ENCODE peak calls at places on chromosomes 3 and 15, in five cellular contexts. O is brain microvascular endothelial cell; X is NCI-H2081; K is activated CD8-positive, alpha-beta memory T cell treated with anti-CD3 and anti-CD28 coated beads for 24 hours; Y is stimulated activated CD4-positive, alpha-beta T cell treated with anti-CD3 and anti-CD28 coated beads, Interleukin-4, amount 100 ng/mL, for 24 hours. R is an unnamed sample.
A peak's percentile ranks its signal among the peaks of the same experiment; 100 is the strongest.

GRCh38 chr3:33687406-33688010 is 30.5 kb downstream of the CLASP2 start:
- DNase-seq in O (peak; percentile 50), X (no peak), K (no peak), Y (no peak), R (no peak)

GRCh38 chr3:87145553-87145952 is 81.6 kb upstream of the CHMP2B start:
- DNase-seq in O (no peak), X (no peak), K (no peak), Y (no peak), R (no peak)

GRCh38 chr15:49415171-49415570 is 7.9 kb upstream of the FGF7 start:
- DNase-seq in O (no peak), X (no peak), K (no peak), Y (no peak), R (no peak)

GRCh38 chr3:129006864-129007263 is 5.8 kb downstream of the EFCC1 start:
- DNase-seq in O (no peak), X (no peak), K (no peak), Y (no peak), R (no peak)

GRCh38 chr3:36678216-36679013 is 85.9 kb downstream of the DCLK3 start:
- DNase-seq in O (peak; percentile 71), X (no peak), K (no peak), Y (no peak), R (no peak)

GRCh38 chr3:186095584-186096061 is 13.3 kb downstream of the ETV5 start:
- DNase-seq in O (no peak), X (no peak), K (no peak), Y (no peak), R (no peak)

GRCh38 chr3:31544634-31545033 is 11.9 kb downstream of the STT3B start:
- DNase-seq in O (no peak), X (no peak), K (no peak), Y (no peak), R (no peak)

GRCh38 chr15:43795997-43796396 is 3.9 kb downstream of the SERF2 start:
- DNase-seq in O (no peak), X (no peak), K (no peak), Y (no peak), R (no peak)

GRCh38 chr15:88537591-88538317 is 8.7 kb downstream of the DET1 start:
- DNase-seq in O (no peak), X (no peak), K (no peak), Y (no peak), R (no peak)

GRCh38 chr3:103052236-103052830 is 617.5 kb downstream of the ZPLD1 start:
- DNase-seq in O (no peak), X (no peak), K (no peak), Y (no peak), R (no peak)

GRCh38 chr3:181300033-181300432 is 310.5 kb upstream of the DNAJC19 start:
- DNase-seq in O (no peak), X (no peak), K (no peak), Y (no peak), R (no peak)

GRCh38 chr3:58180099-58180880 is 30.5 kb downstream of the DNASE1L3 start:
- DNase-seq in O (no peak), X (no peak), K (no peak), Y (no peak), R (no peak)

GRCh38 chr15:75721923-75722870 is 9.5 kb upstream of the CSPG4 start:
- DNase-seq in O (no peak), X (no peak), K (no peak), Y (no peak), R (no peak)

GRCh38 chr15:27089233-27089586 is 118.2 kb downstream of the GABRG3 start:
- DNase-seq in O (no peak), X (no peak), K (no peak), Y (no peak), R (no peak)

GRCh38 chr3:17138246-17139039 is 253.7 kb downstream of the PLCL2 start:
- DNase-seq in O (no peak), X (no peak), K (no peak), Y (no peak), R (no peak)

GRCh38 chr15:90801803-90802202 is 66.6 kb upstream of the FURIN start:
- DNase-seq in O (no peak), X (no peak), K (no peak), Y (no peak), R (no peak)

GRCh38 chr3:115279939-115280338 is 132.9 kb upstream of the ZBTB20 start:
- DNase-seq in O (no peak), X (no peak), K (no peak), Y (no peak), R (no peak)

GRCh38 chr3:175564335-175564734 is 705.2 kb downstream of the NAALADL2 start:
- DNase-seq in O (no peak), X (no peak), K (no peak), Y (no peak), R (no peak)

GRCh38 chr3:23096041-23096440 is 107.1 kb upstream of the UBE2E2 start:
- DNase-seq in O (peak; percentile 52), X (no peak), K (no peak), Y (no peak), R (no peak)

GRCh38 chr15:43361313-43361903 is 9.4 kb downstream of the ZSCAN29 start:
- DNase-seq in O (no peak), X (no peak), K (no peak), Y (no peak), R (no peak)

GRCh38 chr3:134040066-134040465 is 10.3 kb upstream of the SLCO2A1 start:
- DNase-seq in O (no peak), X (no peak), K (no peak), Y (no peak), R (no peak)

GRCh38 chr3:86921981-86922680 is 68.8 kb downstream of the VGLL3 start:
- DNase-seq in O (no peak), X (no peak), K (no peak), Y (no peak), R (no peak)

GRCh38 chr15:74863239-74864056 is 9.7 kb downstream of the SCAMP2 start:
- DNase-seq in O (no peak), X (no peak), K (no peak), Y (no peak), R (no peak)

GRCh38 chr3:45958333-45958791 is 15.1 kb downstream of the CXCR6 start:
- DNase-seq in O (no peak), X (no peak), K (peak; percentile 62), Y (no peak), R (no peak)

GRCh38 chr15:64635486-64635815 is 139.9 kb downstream of the RBPMS2 start:
- DNase-seq in O (peak; percentile 42), X (peak; percentile 86), K (no peak), Y (no peak), R (no peak)

GRCh38 chr15:42239528-42240245 is 31.6 kb upstream of the VPS39 start:
- DNase-seq in O (no peak), X (no peak), K (no peak), Y (no peak), R (no peak)

GRCh38 chr3:153162513-153163348 is 705 bp downstream of the RAP2B start:
- DNase-seq in O (no peak), X (peak; percentile 70), K (peak; percentile 80), Y (peak; percentile 48), R (no peak)